ENCODE peak calls at places on chromosomes 13 and 19, in ten cellular contexts. One of them, this sample, is unnamed.
A peak's percentile ranks its signal among the peaks of the same experiment; 100 is the strongest.

GRCh38 chr13:51432576-51432975 is 20.3 kb downstream of the INTS6 start:
- DNase-seq in body of pancreas: no peak
- DNase-seq in tibial nerve: no peak
- DNase-seq in IMR-90: no peak
- DNase-seq in lower leg skin: no peak
- DNase-seq in esophagus squamous epithelium: no peak
- DNase-seq in Peyer's patch: no peak
- DNase-seq in A549: no peak
- DNase-seq in stomach: no peak
- DNase-seq in breast epithelium: no peak
- DNase-seq in this sample: no peak

GRCh38 chr19:13118424-13119193 is 545 bp downstream of the NACC1 start:
- DNase-seq in body of pancreas: peak; percentile 45
- DNase-seq in tibial nerve: no peak
- DNase-seq in IMR-90: peak; percentile 31
- DNase-seq in lower leg skin: no peak
- DNase-seq in esophagus squamous epithelium: no peak
- DNase-seq in Peyer's patch: peak; percentile 69
- DNase-seq in A549: peak; percentile 47
- DNase-seq in stomach: peak; percentile 52
- DNase-seq in breast epithelium: peak; percentile 70
- DNase-seq in this sample: peak; percentile 52

GRCh38 chr13:40259899-40260298 is 406.5 kb downstream of the FOXO1 start:
- DNase-seq in body of pancreas: peak; percentile 13
- DNase-seq in tibial nerve: peak; percentile 41
- DNase-seq in IMR-90: no peak
- DNase-seq in lower leg skin: no peak
- DNase-seq in esophagus squamous epithelium: no peak
- DNase-seq in Peyer's patch: no peak
- DNase-seq in A549: no peak
- DNase-seq in stomach: no peak
- DNase-seq in breast epithelium: no peak
- DNase-seq in this sample: no peak

GRCh38 chr13:36950330-36950729 is 30.3 kb upstream of the SMAD9 start:
- DNase-seq in body of pancreas: no peak
- DNase-seq in tibial nerve: no peak
- DNase-seq in IMR-90: no peak
- DNase-seq in lower leg skin: no peak
- DNase-seq in esophagus squamous epithelium: no peak
- DNase-seq in Peyer's patch: no peak
- DNase-seq in A549: no peak
- DNase-seq in stomach: no peak
- DNase-seq in breast epithelium: no peak
- DNase-seq in this sample: no peak

GRCh38 chr13:82717249-82717648 is 1165.0 kb downstream of the SLITRK1 start:
- DNase-seq in body of pancreas: no peak
- DNase-seq in tibial nerve: no peak
- DNase-seq in IMR-90: peak; percentile 59
- DNase-seq in lower leg skin: no peak
- DNase-seq in esophagus squamous epithelium: no peak
- DNase-seq in Peyer's patch: no peak
- DNase-seq in A549: no peak
- DNase-seq in stomach: no peak
- DNase-seq in breast epithelium: no peak
- DNase-seq in this sample: no peak

GRCh38 chr19:6213266-6213595 is 66.5 kb downstream of the MLLT1 start:
- DNase-seq in body of pancreas: no peak
- DNase-seq in tibial nerve: no peak
- DNase-seq in IMR-90: no peak
- DNase-seq in lower leg skin: no peak
- DNase-seq in esophagus squamous epithelium: no peak
- DNase-seq in Peyer's patch: no peak
- DNase-seq in A549: no peak
- DNase-seq in stomach: no peak
- DNase-seq in breast epithelium: no peak
- DNase-seq in this sample: no peak

GRCh38 chr13:94300401-94300800 is 179.1 kb downstream of the DCT start:
- DNase-seq in body of pancreas: no peak
- DNase-seq in tibial nerve: no peak
- DNase-seq in IMR-90: no peak
- DNase-seq in lower leg skin: no peak
- DNase-seq in esophagus squamous epithelium: no peak
- DNase-seq in Peyer's patch: no peak
- DNase-seq in A549: no peak
- DNase-seq in stomach: no peak
- DNase-seq in breast epithelium: no peak
- DNase-seq in this sample: no peak

GRCh38 chr13:20125129-20125782 is 35.6 kb downstream of the GJA3 start:
- DNase-seq in body of pancreas: no peak
- DNase-seq in tibial nerve: no peak
- DNase-seq in IMR-90: peak; percentile 69
- DNase-seq in lower leg skin: peak; percentile 63
- DNase-seq in esophagus squamous epithelium: no peak
- DNase-seq in Peyer's patch: peak; percentile 45
- DNase-seq in A549: no peak
- DNase-seq in stomach: no peak
- DNase-seq in breast epithelium: no peak
- DNase-seq in this sample: no peak

GRCh38 chr13:99590519-99591011 is 89.3 kb downstream of the TM9SF2 start:
- DNase-seq in body of pancreas: no peak
- DNase-seq in tibial nerve: no peak
- DNase-seq in IMR-90: peak; percentile 50
- DNase-seq in lower leg skin: no peak
- DNase-seq in esophagus squamous epithelium: no peak
- DNase-seq in Peyer's patch: no peak
- DNase-seq in A549: no peak
- DNase-seq in stomach: no peak
- DNase-seq in breast epithelium: no peak
- DNase-seq in this sample: no peak

GRCh38 chr13:98484289-98485219 is 92.4 kb downstream of the STK24 start:
- DNase-seq in body of pancreas: peak; percentile 96
- DNase-seq in tibial nerve: peak; percentile 50
- DNase-seq in IMR-90: peak; percentile 95
- DNase-seq in lower leg skin: peak; percentile 95
- DNase-seq in esophagus squamous epithelium: no peak
- DNase-seq in Peyer's patch: peak; percentile 92
- DNase-seq in A549: peak; percentile 96
- DNase-seq in stomach: peak; percentile 85
- DNase-seq in breast epithelium: peak; percentile 75
- DNase-seq in this sample: no peak

GRCh38 chr19:4197625-4198466 is 15.4 kb downstream of the ANKRD24 start:
- DNase-seq in body of pancreas: no peak
- DNase-seq in tibial nerve: no peak
- DNase-seq in IMR-90: no peak
- DNase-seq in lower leg skin: no peak
- DNase-seq in esophagus squamous epithelium: no peak
- DNase-seq in Peyer's patch: no peak
- DNase-seq in A549: peak; percentile 55
- DNase-seq in stomach: no peak
- DNase-seq in breast epithelium: no peak
- DNase-seq in this sample: no peak

GRCh38 chr19:45348367-45349125 is 8.0 kb downstream of the KLC3 start:
- DNase-seq in body of pancreas: no peak
- DNase-seq in tibial nerve: no peak
- DNase-seq in IMR-90: no peak
- DNase-seq in lower leg skin: no peak
- DNase-seq in esophagus squamous epithelium: no peak
- DNase-seq in Peyer's patch: no peak
- DNase-seq in A549: no peak
- DNase-seq in stomach: no peak
- DNase-seq in breast epithelium: no peak
- DNase-seq in this sample: no peak

GRCh38 chr13:51861728-51862300 is at the start of gene CCDC70:
- DNase-seq in body of pancreas: no peak
- DNase-seq in tibial nerve: no peak
- DNase-seq in IMR-90: peak; percentile 39
- DNase-seq in lower leg skin: no peak
- DNase-seq in esophagus squamous epithelium: no peak
- DNase-seq in Peyer's patch: no peak
- DNase-seq in A549: peak; percentile 8
- DNase-seq in stomach: no peak
- DNase-seq in breast epithelium: no peak
- DNase-seq in this sample: no peak

DNA sequence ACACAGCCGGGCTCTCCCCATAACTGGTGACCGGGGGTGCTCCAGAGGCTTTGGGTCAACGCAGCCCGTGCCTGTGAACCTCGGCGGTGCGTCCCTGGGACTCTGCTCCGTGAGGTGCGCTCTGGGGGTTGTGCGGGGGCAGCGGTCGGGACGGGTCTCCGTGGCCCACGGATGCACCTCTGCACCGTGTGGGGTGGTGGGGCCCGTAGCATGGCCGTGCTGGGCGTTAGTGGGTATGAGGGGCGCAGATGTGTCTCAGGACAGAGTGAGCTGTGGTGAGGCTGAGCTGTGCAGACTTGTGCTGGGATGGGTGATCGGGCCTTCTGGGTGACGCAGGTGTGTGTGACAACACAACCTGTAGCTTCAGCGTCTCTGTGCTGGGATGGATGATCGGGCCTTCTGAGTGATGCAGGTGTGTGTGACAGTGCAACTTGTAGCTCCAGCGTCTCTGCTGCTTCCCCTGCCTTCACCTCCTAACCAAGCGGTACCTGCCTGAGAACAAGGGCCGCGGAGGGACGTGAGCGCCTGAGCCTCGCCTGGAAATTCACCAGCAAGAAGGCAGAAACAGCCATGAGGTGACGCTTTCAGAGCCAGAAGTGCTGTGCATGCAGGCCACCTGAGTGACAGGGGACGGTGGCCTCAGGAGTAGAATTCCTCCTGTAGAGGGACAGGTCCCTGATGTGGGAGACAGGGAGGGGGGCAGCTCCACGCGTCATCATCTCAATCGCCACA is 599 bp downstream of the ZNF331 start:
- DNase-seq in body of pancreas: peak; percentile 26
- DNase-seq in tibial nerve: no peak
- DNase-seq in IMR-90: no peak
- DNase-seq in lower leg skin: peak; percentile 87
- DNase-seq in esophagus squamous epithelium: no peak
- DNase-seq in Peyer's patch: no peak
- DNase-seq in A549: no peak
- DNase-seq in stomach: no peak
- DNase-seq in breast epithelium: no peak
- DNase-seq in this sample: no peak
- TF ChIP-seq POLR2A in body of pancreas: no peak
- TF ChIP-seq POLR2A in tibial nerve: peak; percentile 6
- TF ChIP-seq POLR2A in IMR-90: peak; percentile 87
- TF ChIP-seq POLR2A in lower leg skin: no peak
- TF ChIP-seq POLR2A in esophagus squamous epithelium: no peak
- TF ChIP-seq POLR2A in Peyer's patch: no peak
- TF ChIP-seq POLR2A in A549: no peak
- TF ChIP-seq POLR2A in stomach: no peak
- TF ChIP-seq POLR2A in breast epithelium: no peak
- TF ChIP-seq POLR2A in this sample: no peak

GRCh38 chr13:113863511-113864302 is at the start of gene GAS6:
- DNase-seq in body of pancreas: peak; percentile 68
- DNase-seq in tibial nerve: no peak
- DNase-seq in IMR-90: no peak
- DNase-seq in lower leg skin: peak; percentile 93
- DNase-seq in esophagus squamous epithelium: no peak
- DNase-seq in Peyer's patch: peak; percentile 81
- DNase-seq in A549: peak; percentile 27
- DNase-seq in stomach: peak; percentile 72
- DNase-seq in breast epithelium: peak; percentile 58
- DNase-seq in this sample: peak; percentile 75
- TF ChIP-seq CTCF in body of pancreas: no peak
- TF ChIP-seq CTCF in tibial nerve: no peak
- TF ChIP-seq CTCF in IMR-90: no peak
- TF ChIP-seq CTCF in lower leg skin: no peak
- TF ChIP-seq CTCF in esophagus squamous epithelium: peak; percentile 15
- TF ChIP-seq CTCF in Peyer's patch: no peak
- TF ChIP-seq CTCF in A549: peak; percentile 20
- TF ChIP-seq CTCF in stomach: no peak
- TF ChIP-seq CTCF in breast epithelium: no peak
- TF ChIP-seq CTCF in this sample: no peak

GRCh38 chr19:23260956-23261355 is 10.8 kb upstream of the ZNF724 start:
- DNase-seq in body of pancreas: no peak
- DNase-seq in tibial nerve: no peak
- DNase-seq in IMR-90: no peak
- DNase-seq in lower leg skin: no peak
- DNase-seq in esophagus squamous epithelium: no peak
- DNase-seq in Peyer's patch: no peak
- DNase-seq in A549: no peak
- DNase-seq in stomach: no peak
- DNase-seq in breast epithelium: no peak
- DNase-seq in this sample: no peak

GRCh38 chr19:23263870-23264590 is 13.8 kb upstream of the ZNF724 start:
- DNase-seq in body of pancreas: no peak
- DNase-seq in tibial nerve: peak; percentile 11
- DNase-seq in IMR-90: no peak
- DNase-seq in lower leg skin: no peak
- DNase-seq in esophagus squamous epithelium: no peak
- DNase-seq in Peyer's patch: no peak
- DNase-seq in A549: no peak
- DNase-seq in stomach: no peak
- DNase-seq in breast epithelium: no peak
- DNase-seq in this sample: no peak

GRCh38 chr19:23263396-23263795 is 13.2 kb upstream of the ZNF724 start:
- DNase-seq in body of pancreas: no peak
- DNase-seq in tibial nerve: no peak
- DNase-seq in IMR-90: no peak
- DNase-seq in lower leg skin: no peak
- DNase-seq in esophagus squamous epithelium: no peak
- DNase-seq in Peyer's patch: no peak
- DNase-seq in A549: no peak
- DNase-seq in stomach: no peak
- DNase-seq in breast epithelium: no peak
- DNase-seq in this sample: no peak

GRCh38 chr19:23261496-23262020 is 11.4 kb upstream of the ZNF724 start:
- DNase-seq in body of pancreas: no peak
- DNase-seq in tibial nerve: no peak
- DNase-seq in IMR-90: no peak
- DNase-seq in lower leg skin: no peak
- DNase-seq in esophagus squamous epithelium: no peak
- DNase-seq in Peyer's patch: no peak
- DNase-seq in A549: no peak
- DNase-seq in stomach: no peak
- DNase-seq in breast epithelium: no peak
- DNase-seq in this sample: no peak

DNA sequence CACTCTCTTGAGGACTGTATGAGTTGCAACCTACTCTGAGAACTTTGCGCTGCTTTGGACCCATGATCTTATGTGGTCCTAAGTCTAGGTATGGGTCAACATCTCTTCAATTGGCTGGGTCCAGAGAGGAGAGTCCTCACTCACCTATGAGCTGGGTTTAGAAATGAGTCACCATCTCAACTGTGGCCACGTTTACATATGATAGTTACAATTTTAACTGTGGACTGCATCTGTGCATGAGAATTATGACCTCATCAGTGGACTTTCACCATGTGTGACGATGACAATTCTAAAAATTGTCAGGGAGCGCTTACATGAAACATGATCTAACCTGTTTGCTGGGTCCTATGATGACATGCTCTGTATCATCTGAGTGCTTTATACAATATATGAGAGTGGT is 12.7 kb upstream of the ZNF724 start:
- DNase-seq in body of pancreas: no peak
- DNase-seq in tibial nerve: no peak
- DNase-seq in IMR-90: no peak
- DNase-seq in lower leg skin: no peak
- DNase-seq in esophagus squamous epithelium: no peak
- DNase-seq in Peyer's patch: no peak
- DNase-seq in A549: no peak
- DNase-seq in stomach: no peak
- DNase-seq in breast epithelium: no peak
- DNase-seq in this sample: no peak
- TF ChIP-seq POLR2A in body of pancreas: no peak
- TF ChIP-seq POLR2A in tibial nerve: no peak
- TF ChIP-seq POLR2A in IMR-90: no peak
- TF ChIP-seq POLR2A in lower leg skin: no peak
- TF ChIP-seq POLR2A in esophagus squamous epithelium: no peak
- TF ChIP-seq POLR2A in Peyer's patch: no peak
- TF ChIP-seq POLR2A in A549: no peak
- TF ChIP-seq POLR2A in stomach: no peak
- TF ChIP-seq POLR2A in breast epithelium: no peak
- TF ChIP-seq POLR2A in this sample: no peak

GRCh38 chr13:70339738-70340137 is 231.5 kb upstream of the KLHL1 start:
- DNase-seq in body of pancreas: peak; percentile 40
- DNase-seq in tibial nerve: no peak
- DNase-seq in IMR-90: no peak
- DNase-seq in lower leg skin: no peak
- DNase-seq in esophagus squamous epithelium: no peak
- DNase-seq in Peyer's patch: no peak
- DNase-seq in A549: peak; percentile 32
- DNase-seq in stomach: peak; percentile 28
- DNase-seq in breast epithelium: no peak
- DNase-seq in this sample: no peak
- TF ChIP-seq CTCF in body of pancreas: peak; percentile 57
- TF ChIP-seq CTCF in tibial nerve: no peak
- TF ChIP-seq CTCF in IMR-90: peak; percentile 15
- TF ChIP-seq CTCF in lower leg skin: no peak
- TF ChIP-seq CTCF in esophagus squamous epithelium: no peak
- TF ChIP-seq CTCF in Peyer's patch: peak; percentile 32
- TF ChIP-seq CTCF in A549: no peak
- TF ChIP-seq CTCF in stomach: no peak
- TF ChIP-seq CTCF in breast epithelium: no peak
- TF ChIP-seq CTCF in this sample: no peak

This sample was measured in ovary.